ENCODE peak calls at places on chromosomes 13 and 19, in five cellular contexts. K, X, N, G and I are unnamed samples.

GRCh38 chr13:75771818-75772217 is 135.7 kb downstream of the LMO7 start:
- DNase-seq in X (no peak), K (peak), N (no peak), G (no peak), I (no peak)

GRCh38 chr19:46913852-46914430 is 53.1 kb downstream of the ARHGAP35 start:
- DNase-seq in X (no peak), K (no peak), G (peak), N (no peak), I (peak)

GRCh38 chr13:75691183-75691582 is 55.1 kb downstream of the LMO7 start:
- DNase-seq in N (no peak), G (no peak), X (no peak), K (no peak), I (no peak)

GRCh38 chr19:47765522-47766358 is 12.8 kb upstream of the SELENOW start:
- DNase-seq in X (peak), K (no peak), N (peak), G (peak), I (peak)

GRCh38 chr13:44768775-44769578 is 192.8 kb upstream of the TSC22D1 start:
- DNase-seq in X (no peak), G (no peak), N (no peak), K (no peak), I (no peak)

GRCh38 chr13:114142640-114143490 is 10.4 kb upstream of the RASA3 start:
- DNase-seq in K (no peak), X (peak), N (no peak), G (peak), I (peak)

GRCh38 chr13:37085656-37086055 is 19.8 kb downstream of the CSNK1A1L start:
- DNase-seq in X (no peak), K (no peak), G (no peak), N (no peak), I (no peak)

GRCh38 chr19:11767633-11768133 is 883 bp downstream of the ZNF441 start:
- DNase-seq in K (no peak), G (peak), X (peak), N (no peak), I (peak)

GRCh38 chr19:11457115-11457514 is 21.7 kb downstream of the PRKCSH start:
- DNase-seq in N (no peak), K (no peak), G (no peak), X (no peak), I (no peak)

GRCh38 chr13:42926555-42926954 is 65.5 kb downstream of the EPSTI1 start:
- DNase-seq in K (no peak), G (no peak), N (no peak), X (no peak), I (no peak)

GRCh38 chr19:3776479-3777040 is 4.5 kb upstream of the RAX2 start:
- DNase-seq in K (no peak), G (no peak), X (no peak), N (no peak), I (no peak)

GRCh38 chr19:6221220-6221877 is 58.4 kb downstream of the MLLT1 start:
- DNase-seq in N (no peak), X (peak), K (no peak), G (no peak), I (no peak)

GRCh38 chr19:6220385-6221191 is 59.2 kb downstream of the MLLT1 start:
- DNase-seq in X (peak), K (no peak), N (peak), G (no peak), I (no peak)

GRCh38 chr19:6218497-6219146 is 61.2 kb downstream of the MLLT1 start:
- DNase-seq in K (peak), G (peak), X (peak), N (peak), I (peak)

GRCh38 chr19:6219147-6219525 is 60.6 kb downstream of the MLLT1 start:
- DNase-seq in N (no peak), K (no peak), X (no peak), G (no peak), I (no peak)

DNA sequence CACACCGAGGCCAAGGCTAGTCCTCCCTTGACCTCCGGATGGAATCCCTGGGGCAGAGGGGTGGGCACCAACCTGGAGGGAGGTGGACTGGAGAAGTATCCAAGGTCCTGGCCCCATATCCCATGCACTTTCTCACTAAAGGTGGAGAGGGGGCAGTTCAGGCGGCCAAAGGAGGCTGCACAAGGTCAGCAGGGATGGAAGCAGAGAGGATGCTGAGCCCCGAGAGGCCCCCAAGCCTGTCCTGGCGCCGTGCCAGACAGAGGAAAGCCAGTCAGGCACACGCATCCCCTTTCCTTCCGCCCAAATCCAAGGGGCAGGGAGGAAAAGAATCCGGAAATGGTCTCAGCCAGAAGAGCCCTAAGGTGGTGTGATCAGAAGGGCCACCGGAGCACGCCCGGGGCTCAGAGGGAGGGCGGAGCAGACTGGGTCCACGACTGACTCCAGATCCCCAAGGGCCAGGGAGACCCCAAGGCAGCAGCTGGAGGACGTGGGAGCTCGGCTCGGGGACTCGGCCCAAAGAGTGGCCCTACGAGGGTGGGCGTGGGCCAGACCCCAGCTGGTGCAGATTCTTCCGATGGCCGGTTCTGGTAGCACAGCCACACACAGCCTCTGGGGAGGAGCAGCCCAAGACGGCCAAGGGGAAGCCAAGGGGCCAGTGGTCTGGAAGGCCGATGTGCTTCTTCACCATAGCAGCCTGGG is 60.0 kb downstream of the MLLT1 start:
- DNase-seq in G (no peak), N (no peak), X (no peak), K (no peak), I (no peak)
- TF ChIP-seq POLR2A in G (no peak), N (no peak), X (no peak), K (no peak), I (no peak)

GRCh38 chr19:38930776-38931761 is at the start of gene MRPS12:
- DNase-seq in X (peak), N (peak), G (peak), K (peak), I (peak)
- TF ChIP-seq POLR2A in X (no peak), N (peak), G (peak), K (peak), I (peak)

DNA sequence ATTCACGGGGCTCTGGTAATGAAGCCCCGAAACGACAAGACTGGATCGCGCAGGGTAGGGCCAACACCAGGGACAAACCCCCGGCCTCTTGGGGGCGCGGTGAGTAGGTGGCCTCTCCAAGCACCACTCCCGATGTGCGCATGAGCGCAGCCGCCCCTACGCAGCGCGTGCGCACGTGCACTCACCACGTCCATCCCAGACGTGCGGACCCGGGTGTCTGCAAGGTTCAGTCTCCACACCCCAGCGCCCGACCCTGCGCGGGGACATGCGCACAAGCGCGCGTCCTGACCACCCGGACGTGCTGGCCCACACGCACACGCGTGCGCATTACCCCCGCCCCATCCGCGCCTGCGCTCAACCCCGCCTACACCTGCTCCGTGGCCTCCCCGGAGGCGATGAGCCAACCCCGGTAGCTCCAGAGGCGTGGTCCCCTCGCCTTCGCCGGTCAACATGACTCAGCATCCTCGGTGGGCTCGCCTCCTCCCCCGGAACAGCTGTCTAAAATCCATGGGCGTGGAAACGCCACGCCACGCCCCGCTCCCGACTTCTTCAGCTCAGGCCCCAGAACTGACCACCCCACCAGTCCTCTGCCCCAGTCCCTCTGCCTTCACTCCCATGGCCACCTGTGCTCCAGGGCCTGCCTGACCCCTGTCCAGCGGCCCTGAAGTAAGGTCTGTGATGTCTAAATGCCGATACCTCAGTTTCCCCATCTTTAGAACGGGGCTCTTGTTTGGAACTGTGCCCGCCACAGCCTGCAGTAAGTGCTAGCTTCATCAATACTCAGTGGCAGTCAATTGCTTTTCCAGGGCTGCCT is 5.6 kb upstream of the GPI start:
- DNase-seq in X (peak), G (peak), N (peak), K (peak), I (peak)
- TF ChIP-seq POLR2A in X (no peak), G (peak), N (peak), K (no peak), I (peak)

GRCh38 chr19:44212250-44212864 is at the start of gene ZNF227:
- DNase-seq in X (peak), N (peak), G (peak), K (peak), I (peak)
- TF ChIP-seq POLR2A in X (no peak), N (peak), G (peak), K (no peak), I (peak)

GRCh38 chr19:2064788-2065524 is 13.9 kb upstream of the MKNK2 start:
- DNase-seq in N (peak), K (no peak), X (peak), G (no peak), I (no peak)
- TF ChIP-seq POLR2A in N (peak), K (no peak), X (no peak), G (no peak), I (no peak)

DNA sequence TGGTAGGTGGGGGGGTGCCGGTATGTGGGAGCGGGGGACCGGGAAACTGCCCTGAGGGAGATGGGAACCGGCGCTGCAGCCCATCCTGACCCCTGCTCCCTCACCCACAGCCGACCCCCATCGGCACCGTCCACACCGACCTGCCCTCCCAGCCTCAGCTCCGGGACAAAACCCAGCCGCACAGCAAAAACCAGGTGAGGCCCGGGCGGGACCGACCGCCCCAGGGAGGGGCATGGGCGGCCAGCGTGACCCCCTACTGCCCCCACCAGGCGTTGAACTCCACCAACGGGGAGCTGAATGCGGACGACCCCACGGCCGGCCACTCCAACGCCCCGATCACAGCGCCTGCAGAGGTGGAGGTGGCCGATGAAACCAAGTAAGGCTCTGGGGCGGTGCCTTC is 35.9 kb downstream of the BTBD2 start:
- DNase-seq in G (no peak), K (no peak), X (no peak), N (no peak), I (no peak)
- TF ChIP-seq POLR2A in G (no peak), K (no peak), X (no peak), N (no peak), I (no peak)

GRCh38 chr19:53660584-53660983 is 28.8 kb downstream of the DPRX start:
- DNase-seq in G (no peak), N (no peak), K (no peak), X (no peak), I (no peak)

GRCh38 chr19:53664760-53665159 is 33.0 kb downstream of the DPRX start:
- DNase-seq in K (no peak), N (no peak), G (no peak), X (no peak), I (no peak)

GRCh38 chr19:53659292-53659691 is 27.5 kb downstream of the DPRX start:
- DNase-seq in K (no peak), X (no peak), N (no peak), G (peak), I (peak)

GRCh38 chr19:53662209-53662608 is 30.4 kb downstream of the DPRX start:
- DNase-seq in K (no peak), N (no peak), X (no peak), G (no peak), I (no peak)

DNA sequence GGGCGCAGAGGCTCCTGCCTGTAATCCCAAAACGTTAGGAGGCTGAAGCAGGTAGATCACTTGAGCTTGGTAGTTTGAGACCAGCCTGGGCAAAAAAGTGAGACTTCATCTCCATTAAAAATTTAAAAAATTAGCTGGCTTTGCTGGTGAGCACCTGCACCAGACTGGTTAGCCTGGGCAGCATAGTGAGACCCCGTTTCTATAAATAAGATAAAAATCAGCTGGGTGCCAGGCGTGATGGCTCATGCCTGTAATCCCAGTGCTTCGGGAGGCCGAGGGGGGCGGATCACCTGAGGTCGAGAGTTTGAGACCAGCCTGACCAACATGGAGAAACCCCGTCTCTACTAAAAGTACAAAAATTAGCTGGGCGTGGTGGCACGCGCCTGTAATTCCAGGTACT is 32.4 kb downstream of the DPRX start:
- DNase-seq in K (no peak), N (no peak), G (no peak), X (no peak), I (no peak)
- TF ChIP-seq POLR2A in K (no peak), N (no peak), G (no peak), X (no peak), I (no peak)